ENCODE peak calls at places on chromosomes 2 and 18, in six cellular contexts. Q is OCI-LY7; I is stomach; W is CD4-positive, alpha-beta T cell; E is GM12864; D is progenitor cell of endocrine pancreas. O is an unnamed sample.

GRCh38 chr2:241894056-241894641 is 24.6 kb downstream of the RTP5 start:
- DNase-seq in W (no peak), Q (no peak), E (no peak), I (no peak), D (no peak), O (no peak)

GRCh38 chr2:165933211-165933610 is 20.4 kb downstream of the TTC21B start:
- DNase-seq in D (no peak), I (no peak), Q (no peak), E (no peak), W (no peak), O (no peak)

GRCh38 chr18:78899241-78899640 is 80.4 kb upstream of the SALL3 start:
- DNase-seq in E (no peak), D (no peak), Q (no peak), W (no peak), I (no peak), O (no peak)

GRCh38 chr2:217166241-217166640 is 306.4 kb upstream of the TNP1 start:
- DNase-seq in W (no peak), D (no peak), E (peak), Q (peak), I (no peak), O (no peak)

GRCh38 chr2:31071741-31072140 is 66.5 kb downstream of the GALNT14 start:
- DNase-seq in E (no peak), D (no peak), I (no peak), Q (no peak), W (no peak), O (no peak)

GRCh38 chr18:5294113-5294617 is 1.4 kb downstream of the ZBTB14 start:
- DNase-seq in W (no peak), I (peak), E (no peak), Q (no peak), D (no peak), O (peak)

GRCh38 chr18:65298422-65298821 is 452.4 kb upstream of the CDH7 start:
- DNase-seq in Q (no peak), E (no peak), W (no peak), D (no peak), I (no peak), O (no peak)

GRCh38 chr2:172698041-172698863 is 37.4 kb upstream of the RAPGEF4 start:
- DNase-seq in Q (no peak), W (no peak), I (no peak), E (no peak), D (no peak), O (no peak)

GRCh38 chr2:223764796-223765195 is 72.6 kb downstream of the AP1S3 start:
- DNase-seq in D (no peak), W (no peak), Q (no peak), E (no peak), I (no peak), O (no peak)

GRCh38 chr2:228999326-228999725 is 271.8 kb downstream of the PID1 start:
- DNase-seq in E (no peak), D (no peak), W (no peak), Q (no peak), I (no peak), O (no peak)

GRCh38 chr2:2720351-2720750 is 389.3 kb upstream of the MYT1L start:
- DNase-seq in Q (no peak), D (no peak), I (no peak), W (no peak), E (no peak), O (no peak)

GRCh38 chr2:212327171-212327809 is 211.3 kb downstream of the ERBB4 start:
- DNase-seq in E (no peak), I (no peak), D (no peak), W (no peak), Q (no peak), O (no peak)

GRCh38 chr2:44326548-44327269 is 34.6 kb downstream of the PREPL start:
- DNase-seq in D (no peak), Q (no peak), E (no peak), W (no peak), I (no peak), O (no peak)

GRCh38 chr2:44333994-44334393 is 27.3 kb downstream of the PREPL start:
- DNase-seq in I (no peak), W (no peak), E (no peak), Q (no peak), D (no peak), O (no peak)

GRCh38 chr2:44329343-44329742 is 32.0 kb downstream of the PREPL start:
- DNase-seq in I (no peak), D (no peak), Q (no peak), W (no peak), E (no peak), O (no peak)

GRCh38 chr2:44325897-44326296 is 35.4 kb downstream of the PREPL start:
- DNase-seq in I (no peak), Q (no peak), E (no peak), W (no peak), D (no peak), O (no peak)

GRCh38 chr2:44330801-44331200 is 30.5 kb downstream of the PREPL start:
- DNase-seq in I (no peak), D (no peak), E (no peak), W (no peak), Q (no peak), O (no peak)
- TF ChIP-seq CTCF in I (no peak), D (no peak), E (no peak), W (no peak), Q (no peak), O (no peak)

GRCh38 chr2:177433402-177433801 is 40.8 kb downstream of the AGPS start:
- DNase-seq in E (no peak), I (no peak), W (no peak), Q (no peak), D (no peak), O (no peak)
- TF ChIP-seq CTCF in E (no peak), I (no peak), W (no peak), Q (no peak), D (no peak), O (no peak)

GRCh38 chr2:108927405-108927804 is 61.6 kb downstream of the EDAR start:
- DNase-seq in I (no peak), Q (no peak), W (no peak), E (no peak), D (no peak), O (no peak)

GRCh38 chr2:108926561-108927380 is 62.2 kb downstream of the EDAR start:
- DNase-seq in D (no peak), Q (no peak), I (no peak), E (no peak), W (no peak), O (no peak)

GRCh38 chr2:108927936-108928659 is 60.9 kb downstream of the EDAR start:
- DNase-seq in Q (peak), E (no peak), I (peak), W (peak), D (no peak), O (peak)

GRCh38 chr2:108929896-108930425 is 59.1 kb downstream of the EDAR start:
- DNase-seq in D (no peak), W (no peak), Q (no peak), E (no peak), I (no peak), O (no peak)

GRCh38 chr2:108928660-108929377 is 60.2 kb downstream of the EDAR start:
- DNase-seq in Q (no peak), E (no peak), I (no peak), D (no peak), W (no peak), O (no peak)
- TF ChIP-seq CTCF in Q (peak), E (no peak), I (no peak), D (no peak), W (peak), O (peak)

GRCh38 chr2:46333912-46334311 is 36.7 kb downstream of the EPAS1 start:
- DNase-seq in W (no peak), E (no peak), Q (no peak), D (no peak), I (no peak), O (no peak)
- TF ChIP-seq CTCF in W (no peak), E (no peak), Q (no peak), D (no peak), I (no peak), O (no peak)

GRCh38 chr2:174614261-174614660 is 16.7 kb upstream of the WIPF1 start:
- DNase-seq in E (no peak), W (no peak), Q (no peak), I (no peak), D (no peak), O (no peak)

GRCh38 chr2:174617713-174618112 is 20.1 kb upstream of the WIPF1 start:
- DNase-seq in E (no peak), Q (no peak), D (no peak), I (no peak), W (no peak), O (no peak)

GRCh38 chr2:174618179-174618578 is 20.6 kb upstream of the WIPF1 start:
- DNase-seq in W (no peak), I (no peak), D (no peak), Q (no peak), E (no peak), O (no peak)

GRCh38 chr2:174615951-174616436 is 18.4 kb upstream of the WIPF1 start:
- DNase-seq in E (no peak), I (no peak), Q (no peak), D (no peak), W (no peak), O (no peak)

DNA sequence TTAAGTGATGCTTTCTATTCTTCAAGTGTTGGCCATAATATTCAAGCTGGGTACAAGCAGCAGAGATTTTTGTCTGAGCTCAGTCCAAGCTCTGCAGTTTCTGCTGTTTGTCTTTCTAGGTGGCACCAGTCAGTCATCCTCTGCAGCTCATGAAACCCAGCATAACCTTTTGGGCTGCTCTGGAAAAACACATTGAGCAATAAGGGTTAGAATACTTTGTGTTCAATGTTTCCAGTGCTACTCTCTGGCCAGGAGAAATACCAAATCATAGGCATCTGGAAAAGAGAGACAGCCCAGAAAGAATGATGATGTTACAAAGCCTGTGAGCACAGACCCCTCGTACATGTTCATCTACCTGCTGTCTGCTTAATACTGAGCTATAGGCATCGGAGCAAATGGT is 19.5 kb upstream of the WIPF1 start:
- DNase-seq in W (no peak), I (no peak), Q (no peak), D (no peak), E (no peak), O (no peak)
- TF ChIP-seq CTCF in W (no peak), I (no peak), Q (no peak), D (no peak), E (no peak), O (no peak)

DNA sequence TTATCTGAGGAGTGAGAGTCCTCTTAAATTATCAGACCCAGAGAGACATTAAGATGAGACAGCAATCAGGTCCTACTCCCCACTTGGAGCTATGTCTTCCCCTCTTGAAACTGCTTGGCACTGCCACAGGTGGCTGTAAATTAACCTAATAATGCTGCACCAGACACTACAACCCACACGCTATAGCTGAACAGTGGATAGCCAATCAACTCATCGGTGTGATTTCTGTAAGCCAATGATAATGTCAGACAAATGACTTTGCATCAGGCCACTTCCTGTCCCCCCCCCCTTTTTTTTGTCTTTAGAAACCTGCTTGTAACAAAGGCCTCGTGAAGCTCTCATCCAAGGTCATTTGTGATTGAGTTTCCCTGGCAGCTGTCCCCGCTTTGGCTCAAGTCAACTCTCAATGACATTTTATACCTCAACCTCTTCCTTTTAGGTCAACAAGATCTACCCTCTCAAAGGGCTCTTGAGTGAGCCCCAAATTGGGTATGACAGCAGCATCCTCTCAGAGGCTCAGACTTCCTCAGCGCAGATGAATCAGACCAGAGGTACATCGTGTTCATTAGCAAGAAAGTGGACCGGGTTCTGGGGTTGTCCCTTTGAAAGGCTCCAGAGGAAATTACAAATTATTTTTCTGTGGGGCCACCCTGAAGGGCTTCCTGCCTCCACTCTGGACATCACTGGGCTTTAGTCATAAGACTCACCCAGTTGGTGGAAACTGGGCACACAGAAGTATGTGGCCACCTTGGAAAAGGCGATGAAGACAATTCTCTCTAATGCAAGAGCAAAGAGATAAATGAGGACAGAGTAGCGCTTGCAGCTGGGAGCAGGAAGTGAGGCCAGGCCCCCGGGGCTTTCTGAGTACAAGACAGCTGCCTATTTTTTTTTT is 73.6 kb downstream of the COPS8 start:
- DNase-seq in E (no peak), D (no peak), W (no peak), Q (peak), I (no peak), O (no peak)
- TF ChIP-seq CTCF in E (no peak), D (no peak), W (no peak), Q (no peak), I (no peak), O (no peak)

DNA sequence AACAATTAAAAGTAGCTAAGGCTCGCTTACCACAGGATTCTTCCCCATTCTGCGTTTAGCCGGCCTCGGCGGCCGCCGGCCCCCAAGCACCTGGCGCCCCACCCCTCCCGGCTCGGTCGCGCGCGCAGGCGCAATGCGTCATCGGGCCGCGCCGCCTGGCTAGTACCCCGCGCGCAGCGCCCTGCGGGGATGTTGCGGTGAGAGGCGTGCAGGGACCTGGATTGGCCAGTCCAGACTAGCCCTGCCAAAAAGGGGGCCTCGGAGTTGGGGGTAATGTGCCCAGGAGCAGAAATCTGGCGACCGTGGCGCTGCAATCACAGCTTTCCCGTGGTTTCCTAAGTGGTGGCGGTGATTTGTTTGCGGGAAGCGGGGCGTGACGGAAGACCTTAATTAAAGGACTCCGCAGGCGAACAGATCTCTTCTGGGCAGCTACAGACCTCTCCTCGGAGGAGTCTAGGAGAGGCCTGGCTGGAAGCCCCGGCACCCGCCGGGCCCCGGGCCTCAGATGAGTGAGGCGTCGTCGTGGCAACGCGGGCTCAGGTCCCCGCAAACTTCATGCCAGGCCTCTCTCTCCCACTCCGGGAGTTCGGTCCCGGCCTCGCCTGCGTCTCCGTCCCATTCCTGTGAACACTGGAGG is 606 bp downstream of the TMEM237 start:
- DNase-seq in E (peak), W (peak), I (peak), Q (peak), D (peak), O (peak)
- TF ChIP-seq CTCF in E (no peak), W (peak), I (no peak), Q (no peak), D (no peak), O (no peak)

DNA sequence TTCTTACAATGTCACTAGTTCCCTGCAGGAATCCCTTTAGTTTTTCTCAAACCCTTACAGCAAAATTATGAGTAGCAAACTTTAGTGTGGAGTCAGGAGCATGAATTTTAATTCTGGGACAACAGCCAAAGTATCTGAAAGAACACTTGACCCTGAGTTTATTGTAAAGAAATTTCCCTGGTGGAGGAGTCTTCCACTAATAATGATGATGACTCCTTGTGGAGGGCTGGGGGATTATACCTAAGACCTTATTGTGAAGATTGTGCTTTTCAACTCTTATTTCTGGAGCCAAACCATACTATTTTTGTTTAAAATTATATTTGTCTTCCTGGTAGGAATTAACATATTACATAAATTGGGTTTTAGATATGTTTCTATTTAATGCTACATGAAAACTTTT is 217.0 kb downstream of the MYO3B start:
- DNase-seq in D (no peak), I (no peak), Q (no peak), W (no peak), E (no peak), O (no peak)
- TF ChIP-seq CTCF in D (no peak), I (no peak), Q (peak), W (no peak), E (no peak), O (no peak)

GRCh38 chr18:22320155-22320554 is 97.6 kb downstream of the CTAGE1 start:
- DNase-seq in D (no peak), E (no peak), Q (no peak), W (no peak), I (no peak), O (no peak)

GRCh38 chr18:22320736-22321135 is 97.0 kb downstream of the CTAGE1 start:
- DNase-seq in D (no peak), E (no peak), W (no peak), Q (no peak), I (no peak), O (no peak)

GRCh38 chr18:22322251-22322691 is 95.4 kb downstream of the CTAGE1 start:
- DNase-seq in D (no peak), Q (no peak), I (no peak), W (no peak), E (no peak), O (no peak)

GRCh38 chr18:22325396-22325795 is 92.3 kb downstream of the CTAGE1 start:
- DNase-seq in E (no peak), W (no peak), Q (no peak), I (no peak), D (no peak), O (no peak)

DNA sequence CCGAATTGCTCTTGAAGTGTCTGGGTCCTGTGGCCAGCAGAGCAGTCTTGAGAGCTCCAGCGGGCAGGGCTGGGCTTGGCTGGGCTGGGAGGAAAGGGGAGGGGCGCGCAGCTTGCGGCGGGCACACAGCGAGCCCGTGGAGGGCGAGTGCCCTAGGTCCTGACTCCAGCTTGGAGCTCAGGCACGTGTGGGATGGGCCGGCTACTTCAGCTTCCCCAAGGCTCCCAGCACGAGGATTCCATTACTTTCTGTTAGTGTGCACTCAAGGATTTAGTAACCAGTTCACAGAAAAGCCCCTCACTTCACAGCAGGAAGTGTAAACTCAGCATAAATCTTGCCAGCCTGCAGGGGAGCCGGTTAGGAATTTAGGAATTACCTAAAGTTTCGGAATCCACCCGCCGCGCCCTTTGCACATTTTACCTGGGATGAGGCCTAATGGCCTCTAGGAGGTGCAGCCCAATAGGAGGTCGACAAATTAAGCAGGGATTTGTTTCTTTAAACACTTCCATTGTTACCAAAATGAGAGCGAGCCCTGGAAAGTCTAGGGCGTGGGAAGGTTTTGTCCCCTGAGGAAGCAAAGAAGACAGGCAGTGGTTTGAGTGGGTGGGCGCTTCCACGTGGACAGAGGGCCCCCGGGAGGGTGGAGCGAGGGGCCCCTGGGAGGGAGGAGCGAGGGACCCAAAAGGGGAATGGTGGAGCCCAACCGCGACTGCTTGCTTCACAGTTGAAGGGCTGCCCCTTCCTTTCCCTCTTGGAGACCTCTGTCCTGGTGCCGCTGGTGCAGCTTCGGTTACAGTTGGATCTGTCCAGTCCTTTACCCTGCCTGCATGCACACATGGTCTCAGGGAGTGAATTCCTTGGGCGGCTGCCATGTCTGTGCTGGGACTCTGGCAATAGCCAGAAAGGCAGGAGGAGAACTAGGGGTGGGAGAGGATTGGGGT is 93.3 kb downstream of the CTAGE1 start:
- DNase-seq in D (peak), Q (no peak), I (peak), E (no peak), W (no peak), O (peak)
- TF ChIP-seq CTCF in D (peak), Q (no peak), I (no peak), E (no peak), W (no peak), O (peak)

GRCh38 chr18:75248426-75249191 is 38.0 kb downstream of the TSHZ1 start:
- DNase-seq in Q (no peak), I (no peak), D (no peak), W (no peak), E (no peak), O (no peak)
- TF ChIP-seq CTCF in Q (no peak), I (no peak), D (no peak), W (no peak), E (no peak), O (no peak)

O was measured in nephron progenitor cell.